ENCODE peak calls at places on chromosomes 16 and 17, in nine cellular contexts. Z is upper lobe of left lung, K is stomach, X is transverse colon, P is A549, Y is H1, Q is sigmoid colon, C is esophagus muscularis mucosa, W is tibial nerve. G is an unnamed sample.

GRCh38 chr17:58970966-58971575 is 135.6 kb downstream of the TRIM37 start:
- DNase-seq in Z (no peak), K (no peak), X (no peak), P (no peak), Y (no peak), Q (no peak), C (no peak), W (no peak), G (no peak)

GRCh38 chr16:78035012-78035411 is 12.7 kb downstream of the CLEC3A start:
- DNase-seq in Z (no peak), K (no peak), X (no peak), P (no peak), Y (no peak), Q (no peak), C (no peak), W (no peak), G (no peak)

GRCh38 chr17:76554131-76554530 is 14.3 kb downstream of the PRCD start:
- DNase-seq in Z (no peak), K (peak), X (no peak), P (no peak), Y (no peak), Q (no peak), C (no peak), W (no peak), G (no peak)

GRCh38 chr17:21524211-21524591 is 148.0 kb downstream of the KCNJ12 start:
- DNase-seq in Z (no peak), K (no peak), X (no peak), P (no peak), Y (no peak), Q (no peak), C (no peak), W (no peak), G (no peak)

GRCh38 chr16:80526418-80527061 is 14.3 kb upstream of the DYNLRB2 start:
- DNase-seq in Z (no peak), K (peak), X (peak), P (peak), Y (no peak), Q (no peak), C (no peak), W (peak), G (peak)

GRCh38 chr17:66625321-66625767 is 209.6 kb upstream of the CACNG5 start:
- DNase-seq in Z (no peak), K (no peak), X (no peak), P (peak), Y (no peak), Q (no peak), C (no peak), W (no peak), G (no peak)

GRCh38 chr16:80347900-80348299 is 192.9 kb upstream of the DYNLRB2 start:
- DNase-seq in Z (peak), K (peak), X (no peak), P (no peak), Y (no peak), Q (no peak), C (no peak), W (peak), G (peak)

GRCh38 chr16:48182979-48183537 is 27.3 kb upstream of the ABCC12 start:
- DNase-seq in Z (peak), K (no peak), X (no peak), P (no peak), Y (no peak), Q (peak), C (no peak), W (no peak), G (no peak)

GRCh38 chr16:29665294-29666077 is 2.4 kb downstream of the SPN start:
- DNase-seq in Z (no peak), K (no peak), X (no peak), P (no peak), Y (no peak), Q (no peak), C (no peak), W (no peak), G (no peak)

GRCh38 chr17:16269658-16270057 is 52.6 kb downstream of the PIGL start:
- DNase-seq in Z (no peak), K (no peak), X (no peak), P (no peak), Y (no peak), Q (no peak), C (no peak), W (no peak), G (no peak)

GRCh38 chr17:78852709-78853111 is 12.1 kb upstream of the USP36 start:
- DNase-seq in Z (no peak), K (peak), X (no peak), P (peak), Y (no peak), Q (no peak), C (no peak), W (no peak), G (no peak)
- TF ChIP-seq EP300 in Z (no peak), K (no peak), X (no peak), P (no peak), Y (no peak), Q (no peak), C (no peak), W (peak), G (no peak)

GRCh38 chr16:87824991-87825841 is 44.1 kb downstream of the SLC7A5 start:
- DNase-seq in Z (no peak), K (no peak), X (no peak), P (peak), Y (no peak), Q (no peak), C (no peak), W (no peak), G (no peak)
- TF ChIP-seq EP300 in Z (no peak), K (no peak), X (no peak), P (no peak), Y (no peak), Q (no peak), C (no peak), W (no peak), G (no peak)

DNA sequence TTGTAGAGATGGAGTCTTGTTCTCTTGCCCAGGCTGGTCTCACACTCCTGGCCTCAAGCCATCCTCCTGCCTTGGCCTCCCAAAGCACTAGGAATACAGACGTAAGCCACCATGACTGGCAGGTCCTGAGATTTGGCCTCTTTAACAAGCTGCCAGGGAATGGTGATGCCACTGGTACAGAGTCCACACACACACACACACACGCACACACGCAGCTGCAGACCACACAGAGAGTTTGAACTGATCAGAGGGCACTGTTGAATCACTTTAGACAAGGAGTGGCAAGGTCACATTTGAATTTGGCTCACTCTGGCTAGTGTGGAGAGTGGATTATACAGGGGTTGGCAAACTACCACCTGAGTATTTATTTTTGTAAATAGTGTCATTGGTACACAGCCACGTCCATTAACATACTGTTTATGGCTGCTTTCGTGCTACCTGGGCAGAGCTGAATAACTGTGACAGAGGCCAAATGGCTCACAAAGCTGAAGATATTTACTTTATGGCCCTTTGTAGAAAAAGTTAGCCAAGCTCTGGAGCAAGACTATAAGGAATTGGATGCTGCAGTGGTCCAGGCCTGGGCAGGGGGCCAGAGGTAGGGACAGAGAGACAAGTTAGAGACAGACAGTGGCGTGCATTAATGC is 9.9 kb downstream of the ITPRIPL2 start:
- DNase-seq in Z (no peak), K (peak), X (peak), P (peak), Y (no peak), Q (no peak), C (no peak), W (no peak), G (no peak)
- TF ChIP-seq EP300 in Z (no peak), K (no peak), X (no peak), P (peak), Y (no peak), Q (no peak), C (no peak), W (no peak), G (no peak)

DNA sequence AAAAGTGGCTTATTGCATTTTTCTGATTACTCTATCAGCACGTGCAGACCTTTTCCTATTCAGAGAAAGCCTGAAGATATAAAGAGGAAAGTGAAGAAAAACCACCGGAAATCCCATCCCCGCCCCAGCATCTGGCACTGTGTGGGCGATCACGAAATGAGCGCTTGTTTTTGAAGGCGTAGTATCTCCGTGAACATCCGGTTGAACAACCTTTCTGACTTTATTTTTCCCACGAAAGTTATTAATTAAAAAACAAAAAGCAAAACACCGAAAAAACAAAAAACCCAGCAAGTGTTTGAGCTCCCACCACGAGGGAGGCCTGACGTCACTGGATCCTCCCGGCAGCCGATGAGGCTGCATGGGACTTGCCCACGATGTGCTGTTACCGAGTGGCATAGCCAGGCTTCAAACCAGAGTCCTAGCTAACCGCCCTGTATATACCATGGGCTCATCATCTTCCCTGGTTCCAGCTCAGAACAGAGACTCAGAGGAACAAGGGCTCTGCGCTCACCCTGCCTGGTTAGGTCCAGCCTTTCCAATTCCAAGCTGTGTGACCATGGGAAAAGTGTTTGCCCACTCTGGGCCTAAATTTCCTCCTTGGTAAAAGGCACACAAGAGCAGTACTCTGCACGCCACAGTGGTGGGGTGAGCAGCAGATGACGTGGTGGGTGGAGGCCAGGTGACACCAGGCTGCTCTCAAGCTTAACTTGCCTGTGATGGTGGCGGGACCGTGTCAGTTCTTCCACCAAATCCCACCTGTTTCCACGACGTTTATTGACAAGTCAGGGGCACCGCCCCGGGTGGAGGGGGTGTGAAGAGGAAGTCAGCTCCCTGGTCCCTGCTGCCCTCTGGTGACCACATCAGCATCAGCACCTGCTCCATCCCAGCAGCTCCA is 34.3 kb upstream of the IL21R start:
- DNase-seq in Z (no peak), K (peak), X (peak), P (peak), Y (peak), Q (peak), C (peak), W (peak), G (peak)
- TF ChIP-seq EP300 in Z (no peak), K (no peak), X (no peak), P (no peak), Y (no peak), Q (no peak), C (no peak), W (peak), G (no peak)